ENCODE peak calls at places on chromosomes 11 and 22, in eight cellular contexts. M, N, E, L, P, C, K and Y are unnamed samples.

GRCh38 chr11:101436511-101437142 is 147.2 kb downstream of the TRPC6 start:
- DNase-seq in M (no peak), N (peak; percentile 2), E (no peak), L (peak; percentile 47), P (no peak), C (peak; percentile 91), K (no peak), Y (peak; percentile 77)

GRCh38 chr11:69094915-69095290 is 46.2 kb downstream of the TPCN2 start:
- DNase-seq in M (no peak), N (no peak), E (no peak), L (no peak), P (no peak), C (no peak), K (no peak), Y (no peak)

GRCh38 chr11:8928981-8929615 is 3.6 kb downstream of the C11orf16 start:
- DNase-seq in M (peak; percentile 45), N (no peak), E (no peak), L (no peak), P (no peak), C (no peak), K (no peak), Y (no peak)

GRCh38 chr22:40654522-40655167 is 18.1 kb upstream of the MRTFA start:
- DNase-seq in M (no peak), N (no peak), E (peak; percentile 70), L (peak; percentile 30), P (no peak), C (peak; percentile 39), K (no peak), Y (peak; percentile 27)

GRCh38 chr11:9073826-9074225 is 17.6 kb downstream of the SCUBE2 start:
- DNase-seq in M (no peak), N (no peak), E (no peak), L (no peak), P (no peak), C (no peak), K (no peak), Y (no peak)

GRCh38 chr22:46077669-46078099 is 72.6 kb upstream of the PPARA start:
- DNase-seq in M (no peak), N (no peak), E (no peak), L (no peak), P (no peak), C (no peak), K (no peak), Y (no peak)

GRCh38 chr11:1874406-1875092 is 17.1 kb downstream of the PRR33 start:
- DNase-seq in M (no peak), N (no peak), E (no peak), L (no peak), P (no peak), C (no peak), K (peak; percentile 28), Y (no peak)

GRCh38 chr22:21457023-21457787 is 10.0 kb upstream of the TMEM191C start:
- DNase-seq in M (no peak), N (no peak), E (no peak), L (no peak), P (peak; percentile 34), C (no peak), K (peak; percentile 12), Y (peak; percentile 85)

GRCh38 chr22:44328762-44329161 is 16.0 kb upstream of the SHISAL1 start:
- DNase-seq in M (no peak), N (no peak), E (no peak), L (no peak), P (no peak), C (no peak), K (no peak), Y (no peak)

GRCh38 chr11:60914620-60915249 is 777 bp downstream of the TMEM109 start:
- DNase-seq in M (no peak), N (peak; percentile 44), E (no peak), L (no peak), P (no peak), C (peak; percentile 36), K (peak; percentile 70), Y (peak; percentile 48)

GRCh38 chr11:104523611-104524010 is 359.7 kb upstream of the PDGFD start:
- DNase-seq in M (no peak), N (no peak), E (no peak), L (no peak), P (no peak), C (no peak), K (no peak), Y (no peak)

GRCh38 chr22:49238181-49239141 is 589.2 kb downstream of the BRD1 start:
- DNase-seq in M (no peak), N (no peak), E (no peak), L (no peak), P (peak; percentile 27), C (no peak), K (no peak), Y (no peak)

GRCh38 chr22:44759430-44760310 is 7.3 kb downstream of the ARHGAP8 start:
- DNase-seq in M (no peak), N (no peak), E (no peak), L (no peak), P (no peak), C (no peak), K (no peak), Y (no peak)

GRCh38 chr11:17277024-17277584 is 565 bp downstream of the NUCB2 start:
- DNase-seq in M (no peak), N (no peak), E (peak; percentile 14), L (no peak), P (no peak), C (peak; percentile 27), K (no peak), Y (peak; percentile 48)

GRCh38 chr11:45400594-45400993 is 114.5 kb upstream of the SYT13 start:
- DNase-seq in M (peak; percentile 64), N (no peak), E (peak; percentile 32), L (no peak), P (no peak), C (no peak), K (no peak), Y (peak; percentile 7)

GRCh38 chr11:121965330-121965729 is 150.7 kb downstream of the BLID start:
- DNase-seq in M (no peak), N (no peak), E (no peak), L (no peak), P (no peak), C (no peak), K (no peak), Y (peak; percentile 96)

GRCh38 chr11:134228625-134229024 is 4.2 kb downstream of the VPS26B start:
- DNase-seq in M (peak; percentile 56), N (peak; percentile 8), E (peak; percentile 46), L (no peak), P (no peak), C (no peak), K (no peak), Y (no peak)

GRCh38 chr11:32382339-32383049 is 52.8 kb downstream of the WT1 start:
- DNase-seq in M (no peak), N (no peak), E (no peak), L (no peak), P (no peak), C (no peak), K (no peak), Y (peak; percentile 11)

GRCh38 chr22:19793656-19794310 is 33.2 kb downstream of the TBX1 start:
- DNase-seq in M (no peak), N (no peak), E (no peak), L (no peak), P (no peak), C (no peak), K (no peak), Y (no peak)